ENCODE peak calls at places on chromosomes 12 and 14, in ten cellular contexts. N, O, D, Y, P, B, E, T, J and G are unnamed samples.

GRCh38 chr12:122795807-122796206 is 21.4 kb downstream of the CCDC62 start:
- DNase-seq in N (no peak), O (peak; percentile 17), D (no peak), Y (no peak), P (no peak), B (no peak), E (no peak), T (no peak), J (no peak), G (no peak)

GRCh38 chr12:23356927-23357708 is 592.4 kb downstream of the SOX5 start:
- DNase-seq in N (no peak), O (no peak), D (no peak), Y (no peak), P (no peak), B (no peak), E (no peak), T (no peak), J (no peak), G (no peak)

GRCh38 chr12:94586589-94587259 is 63.6 kb downstream of the TMCC3 start:
- DNase-seq in N (no peak), O (peak; percentile 27), D (no peak), Y (peak; percentile 36), P (no peak), B (no peak), E (peak; percentile 29), T (no peak), J (no peak), G (no peak)

GRCh38 chr14:75926431-75926830 is 55.4 kb downstream of the TGFB3 start:
- DNase-seq in N (no peak), O (no peak), D (no peak), Y (no peak), P (no peak), B (no peak), E (peak; percentile 8), T (no peak), J (no peak), G (no peak)

GRCh38 chr12:24617471-24617870 is 331.4 kb downstream of the BCAT1 start:
- DNase-seq in N (no peak), O (peak; percentile 13), D (no peak), Y (peak; percentile 43), P (no peak), B (no peak), E (peak; percentile 73), T (no peak), J (no peak), G (no peak)

GRCh38 chr12:15336772-15337553 is 14.7 kb downstream of the PTPRO start:
- DNase-seq in N (no peak), O (no peak), D (no peak), Y (peak; percentile 34), P (peak; percentile 10), B (no peak), E (peak; percentile 71), T (no peak), J (no peak), G (no peak)

GRCh38 chr12:50637870-50638481 is 125.9 kb upstream of the ATF1 start:
- DNase-seq in N (no peak), O (peak; percentile 44), D (no peak), Y (peak; percentile 74), P (no peak), B (no peak), E (peak; percentile 70), T (peak; percentile 61), J (peak; percentile 12), G (no peak)

GRCh38 chr12:98446060-98446459 is 69.3 kb upstream of the TMPO start:
- DNase-seq in N (no peak), O (no peak), D (no peak), Y (no peak), P (no peak), B (no peak), E (no peak), T (no peak), J (no peak), G (no peak)

GRCh38 chr12:20260864-20261263 is 107.5 kb upstream of the PDE3A start:
- DNase-seq in N (no peak), O (no peak), D (no peak), Y (no peak), P (no peak), B (no peak), E (no peak), T (no peak), J (no peak), G (no peak)

GRCh38 chr14:53152627-53152908 is 555 bp downstream of the DDHD1 start:
- DNase-seq in N (no peak), O (no peak), D (no peak), Y (no peak), P (no peak), B (no peak), E (no peak), T (no peak), J (no peak), G (no peak)

GRCh38 chr12:18462437-18462836 is 201.1 kb downstream of the PIK3C2G start:
- DNase-seq in N (no peak), O (peak; percentile 33), D (no peak), Y (peak; percentile 91), P (peak; percentile 2), B (no peak), E (peak; percentile 95), T (no peak), J (no peak), G (no peak)

GRCh38 chr14:31787377-31787776 is 226.2 kb downstream of the NUBPL start:
- DNase-seq in N (no peak), O (no peak), D (no peak), Y (no peak), P (peak; percentile 12), B (no peak), E (peak; percentile 47), T (no peak), J (no peak), G (no peak)

GRCh38 chr12:123267991-123268843 is 3.4 kb downstream of the CDK2AP1 start:
- DNase-seq in N (no peak), O (peak; percentile 73), D (no peak), Y (no peak), P (no peak), B (no peak), E (no peak), T (no peak), J (peak; percentile 12), G (peak; percentile 68)

GRCh38 chr12:126084480-126084879 is 1019.2 kb downstream of the AACS start:
- DNase-seq in N (no peak), O (no peak), D (no peak), Y (no peak), P (no peak), B (no peak), E (no peak), T (no peak), J (no peak), G (no peak)

GRCh38 chr14:101731187-101732080 is 30.1 kb upstream of the PPP2R5C start:
- DNase-seq in N (no peak), O (peak; percentile 72), D (peak; percentile 68), Y (peak; percentile 74), P (peak; percentile 39), B (peak; percentile 73), E (peak; percentile 69), T (no peak), J (peak; percentile 78), G (no peak)

GRCh38 chr12:58413794-58414193 is 472.4 kb downstream of the ATP23 start:
- DNase-seq in N (no peak), O (peak; percentile 5), D (no peak), Y (peak; percentile 88), P (no peak), B (no peak), E (peak; percentile 81), T (no peak), J (no peak), G (no peak)

GRCh38 chr12:131091413-131091975 is 137.8 kb downstream of the ADGRD1 start:
- DNase-seq in N (no peak), O (no peak), D (no peak), Y (no peak), P (no peak), B (no peak), E (no peak), T (no peak), J (no peak), G (no peak)

GRCh38 chr12:14883663-14884062 is 2.0 kb downstream of the MGP start:
- DNase-seq in N (no peak), O (peak; percentile 26), D (no peak), Y (no peak), P (no peak), B (no peak), E (peak; percentile 16), T (no peak), J (no peak), G (no peak)

GRCh38 chr12:92596388-92596787 is 106.4 kb upstream of the PLEKHG7 start:
- DNase-seq in N (no peak), O (no peak), D (no peak), Y (peak; percentile 55), P (no peak), B (no peak), E (peak; percentile 73), T (no peak), J (no peak), G (no peak)

GRCh38 chr12:88615490-88615889 is 35.2 kb upstream of the KITLG start:
- DNase-seq in N (no peak), O (no peak), D (no peak), Y (no peak), P (no peak), B (no peak), E (no peak), T (no peak), J (no peak), G (no peak)

GRCh38 chr14:75310295-75311059 is 31.8 kb downstream of the FOS start:
- DNase-seq in N (peak; percentile 94), O (peak; percentile 90), D (no peak), Y (peak; percentile 99), P (no peak), B (no peak), E (peak; percentile 90), T (no peak), J (peak; percentile 97), G (no peak)

GRCh38 chr14:62957562-62957961 is 87.7 kb downstream of the KCNH5 start:
- DNase-seq in N (no peak), O (no peak), D (no peak), Y (peak; percentile 56), P (peak; percentile 35), B (no peak), E (peak; percentile 98), T (no peak), J (no peak), G (no peak)

GRCh38 chr12:13203028-13203922 is 6.7 kb downstream of the EMP1 start:
- DNase-seq in N (peak; percentile 75), O (peak; percentile 76), D (no peak), Y (peak; percentile 78), P (no peak), B (no peak), E (peak; percentile 87), T (peak; percentile 35), J (no peak), G (no peak)

GRCh38 chr12:52139579-52140062 is 52.2 kb downstream of the KRT80 start:
- DNase-seq in N (no peak), O (peak; percentile 70), D (no peak), Y (no peak), P (no peak), B (no peak), E (no peak), T (peak; percentile 50), J (peak; percentile 9), G (no peak)

GRCh38 chr12:2813573-2814185 is 1.2 kb downstream of the ITFG2 start:
- DNase-seq in N (no peak), O (peak; percentile 87), D (no peak), Y (peak; percentile 83), P (no peak), B (peak; percentile 29), E (peak; percentile 73), T (peak; percentile 73), J (peak; percentile 53), G (peak; percentile 33)

GRCh38 chr14:96011609-96012008 is 27.6 kb upstream of the C14orf132 start:
- DNase-seq in N (no peak), O (no peak), D (no peak), Y (no peak), P (no peak), B (no peak), E (no peak), T (no peak), J (no peak), G (no peak)

GRCh38 chr12:45833401-45833800 is 103.9 kb downstream of the ARID2 start:
- DNase-seq in N (no peak), O (no peak), D (no peak), Y (peak; percentile 12), P (no peak), B (no peak), E (no peak), T (peak; percentile 2), J (no peak), G (no peak)